ENCODE peak calls at places on chromosome 22, in five cellular contexts. L is AG04450, K is body of pancreas, X is stomach, R is cardiac fibroblast. U is an unnamed sample.

GRCh38 chr22:22123960-22124278 is 120.7 kb upstream of the VPREB1 start:
- DNase-seq in X (no peak), L (no peak), K (no peak), R (no peak), U (no peak)

GRCh38 chr22:26610983-26611382 is 6.8 kb downstream of the CRYBB1 start:
- DNase-seq in L (no peak), K (no peak), X (no peak), R (peak; percentile 57), U (peak; percentile 15)

GRCh38 chr22:48474881-48475280 is 1352.8 kb downstream of the BRD1 start:
- DNase-seq in K (no peak), X (no peak), L (no peak), R (no peak), U (no peak)

GRCh38 chr22:26558246-26558895 is 31.6 kb downstream of the TPST2 start:
- DNase-seq in K (peak; percentile 64), X (no peak), L (no peak), R (peak; percentile 43), U (no peak)

GRCh38 chr22:46602025-46602424 is 18.2 kb upstream of the GRAMD4 start:
- DNase-seq in L (no peak), R (no peak), X (no peak), K (no peak), U (no peak)

GRCh38 chr22:21673534-21674321 is 7.9 kb downstream of the PPIL2 start:
- DNase-seq in K (no peak), L (no peak), R (no peak), X (no peak), U (no peak)

GRCh38 chr22:45344339-45344738 is 34.6 kb downstream of the FAM118A start:
- DNase-seq in L (no peak), K (no peak), R (no peak), X (no peak), U (no peak)

GRCh38 chr22:27438271-27438980 is 363.1 kb downstream of the MN1 start:
- DNase-seq in L (no peak), X (peak; percentile 73), K (peak; percentile 44), R (peak; percentile 31), U (no peak)

GRCh38 chr22:47065756-47066615 is 303.5 kb downstream of the TBC1D22A start:
- DNase-seq in K (peak; percentile 7), R (peak; percentile 84), L (no peak), X (peak; percentile 28), U (no peak)

GRCh38 chr22:44620129-44620840 is 81.7 kb upstream of the PRR5 start:
- DNase-seq in X (peak; percentile 55), L (no peak), R (peak; percentile 61), K (peak; percentile 37), U (peak; percentile 94)

GRCh38 chr22:39746600-39747262 is 146.8 kb downstream of the ENTHD1 start:
- DNase-seq in K (no peak), L (no peak), R (no peak), X (no peak), U (peak; percentile 44)

GRCh38 chr22:44777364-44777756 is 25.0 kb downstream of the ARHGAP8 start:
- DNase-seq in X (no peak), L (no peak), K (no peak), R (no peak), U (no peak)

GRCh38 chr22:47759909-47760308 is 997.5 kb downstream of the TBC1D22A start:
- DNase-seq in R (no peak), K (no peak), X (no peak), L (no peak), U (no peak)

GRCh38 chr22:22060200-22061084 is 77.9 kb upstream of the TOP3B start:
- DNase-seq in K (peak; percentile 41), L (no peak), X (no peak), R (peak; percentile 59), U (peak; percentile 81)

GRCh38 chr22:39183991-39184585 is 31.6 kb upstream of the CBX7 start:
- DNase-seq in K (peak; percentile 76), L (no peak), X (no peak), R (peak; percentile 82), U (no peak)

GRCh38 chr22:46737976-46738641 is at the start of gene CERK:
- DNase-seq in L (no peak), K (peak; percentile 78), X (peak; percentile 85), R (peak; percentile 64), U (peak; percentile 43)

GRCh38 chr22:46617250-46618103 is 2.7 kb upstream of the GRAMD4 start:
- DNase-seq in X (no peak), R (no peak), L (no peak), K (no peak), U (no peak)

GRCh38 chr22:17754233-17754925 is 19.9 kb downstream of the BID start:
- DNase-seq in X (no peak), R (no peak), K (no peak), L (no peak), U (peak; percentile 63)

GRCh38 chr22:19853879-19854777 is 546 bp downstream of the GNB1L start:
- DNase-seq in L (no peak), X (peak; percentile 25), R (no peak), K (no peak), U (peak; percentile 51)

GRCh38 chr22:46447906-46448669 is 89.3 kb downstream of the CELSR1 start:
- DNase-seq in L (no peak), X (no peak), K (no peak), R (no peak), U (no peak)

GRCh38 chr22:31650391-31650790 is 11.6 kb downstream of the PISD start:
- DNase-seq in X (no peak), K (no peak), L (peak; percentile 57), R (peak; percentile 95), U (no peak)

GRCh38 chr22:20319041-20319744 is 667 bp downstream of the DGCR6L start:
- DNase-seq in R (peak; percentile 37), X (peak; percentile 24), K (peak; percentile 13), L (no peak), U (no peak)

GRCh38 chr22:42829311-42829710 is 27.8 kb downstream of the ARFGAP3 start:
- DNase-seq in X (no peak), K (no peak), L (no peak), R (no peak), U (no peak)

GRCh38 chr22:44089717-44090570 is 65.8 kb downstream of the PARVB start:
- DNase-seq in L (no peak), X (no peak), K (no peak), R (no peak), U (no peak)

GRCh38 chr22:17772963-17773605 is 1.2 kb downstream of the BID start:
- DNase-seq in K (no peak), X (no peak), L (no peak), R (peak; percentile 32), U (no peak)

GRCh38 chr22:19984201-19984753 is 32.3 kb downstream of the ARVCF start:
- DNase-seq in L (peak; percentile 16), R (peak; percentile 76), K (no peak), X (no peak), U (peak; percentile 53)

GRCh38 chr22:19691007-19691720 is 23.1 kb upstream of the SEPTIN5 start:
- DNase-seq in X (no peak), K (no peak), L (no peak), R (no peak), U (no peak)

GRCh38 chr22:33272866-33273265 is 214.7 kb upstream of the SYN3 start:
- DNase-seq in K (no peak), R (no peak), X (no peak), L (no peak), U (no peak)

GRCh38 chr22:33274941-33275443 is 216.8 kb upstream of the SYN3 start:
- DNase-seq in L (no peak), R (no peak), K (no peak), X (no peak), U (no peak)

GRCh38 chr22:33272180-33272579 is 214.0 kb upstream of the SYN3 start:
- DNase-seq in L (no peak), R (no peak), K (peak; percentile 16), X (no peak), U (no peak)

GRCh38 chr22:33271390-33272161 is 213.4 kb upstream of the SYN3 start:
- DNase-seq in K (peak; percentile 84), X (peak; percentile 87), L (no peak), R (peak; percentile 4), U (no peak)

GRCh38 chr22:33274214-33274828 is 216.1 kb upstream of the SYN3 start:
- DNase-seq in X (no peak), K (peak; percentile 16), L (no peak), R (peak; percentile 6), U (peak; percentile 44)
- TF ChIP-seq CTCF in X (peak; percentile 27), K (peak; percentile 21), L (peak; percentile 43), R (peak; percentile 38), U (peak; percentile 44)

DNA sequence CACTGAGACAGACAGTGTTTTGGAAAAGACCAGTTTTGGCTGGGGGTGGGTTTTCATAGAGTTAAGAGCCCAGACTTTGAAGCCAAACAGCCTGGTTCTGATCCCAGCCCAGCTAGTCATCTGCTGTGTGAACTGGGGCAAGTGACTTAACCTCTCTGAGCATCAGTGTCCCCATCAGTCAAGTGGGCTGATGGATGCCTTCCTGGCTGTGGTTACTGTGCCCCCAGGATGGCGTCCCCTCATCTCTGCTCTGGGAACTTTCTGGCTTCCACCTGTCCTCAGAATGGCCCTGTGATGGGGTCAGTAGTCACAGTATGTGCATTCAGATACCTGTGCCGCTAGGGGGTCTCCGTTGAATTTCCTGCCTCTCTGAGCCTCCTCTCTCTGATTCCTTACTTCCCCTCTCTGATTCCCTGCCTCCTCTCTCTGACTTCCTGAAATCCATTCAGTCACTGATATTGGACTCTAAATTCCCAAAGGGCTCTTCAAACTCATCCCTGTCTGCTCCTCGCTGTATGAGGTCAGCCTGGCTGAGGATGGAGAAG is 2.4 kb downstream of the RASD2 start:
- DNase-seq in X (no peak), R (no peak), L (no peak), K (no peak), U (no peak)
- TF ChIP-seq CTCF in X (no peak), R (no peak), L (no peak), K (no peak), U (no peak)

DNA sequence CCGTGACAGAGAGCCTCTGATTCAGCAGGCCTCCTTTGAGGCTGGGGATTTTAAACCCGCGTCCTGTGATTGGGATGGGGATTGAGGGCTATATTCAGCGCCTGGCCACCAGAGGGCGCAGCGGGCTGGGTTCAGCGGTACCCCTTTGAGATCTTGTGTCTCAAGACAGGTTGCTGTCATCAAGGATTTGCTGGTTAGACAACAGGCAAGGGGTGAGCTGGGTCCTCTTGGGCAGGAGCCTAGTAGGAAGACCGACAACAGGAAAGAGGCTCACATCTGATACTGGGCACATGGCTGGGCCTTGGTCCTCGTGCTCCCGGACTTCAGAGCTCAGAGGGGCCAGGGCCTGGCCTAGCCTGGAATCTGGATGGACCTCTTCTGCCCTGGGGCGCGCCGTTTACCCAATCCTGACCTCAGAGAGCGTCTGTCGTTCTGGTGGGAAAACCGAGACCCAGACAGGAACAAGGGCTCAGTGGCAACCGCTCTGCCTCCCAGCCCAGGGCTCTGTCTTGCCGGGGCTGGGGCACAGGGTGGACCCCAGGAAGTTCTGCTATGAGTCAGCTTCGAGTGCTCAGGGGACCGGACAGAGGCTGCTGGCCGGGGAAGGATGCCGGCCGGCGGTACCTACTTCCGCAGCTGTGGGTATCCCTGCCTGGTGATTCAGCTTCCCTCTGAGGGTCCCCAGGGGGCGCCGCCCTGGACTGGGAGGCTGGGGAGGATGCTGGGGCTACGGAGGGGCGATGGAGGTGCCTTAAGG is 926 bp upstream of the SLC35E4 start:
- DNase-seq in R (peak; percentile 94), L (peak; percentile 74), K (peak; percentile 83), X (peak; percentile 90), U (peak; percentile 93)
- TF ChIP-seq CTCF in R (peak; percentile 93), L (peak; percentile 96), K (peak; percentile 95), X (peak; percentile 96), U (peak; percentile 94)

DNA sequence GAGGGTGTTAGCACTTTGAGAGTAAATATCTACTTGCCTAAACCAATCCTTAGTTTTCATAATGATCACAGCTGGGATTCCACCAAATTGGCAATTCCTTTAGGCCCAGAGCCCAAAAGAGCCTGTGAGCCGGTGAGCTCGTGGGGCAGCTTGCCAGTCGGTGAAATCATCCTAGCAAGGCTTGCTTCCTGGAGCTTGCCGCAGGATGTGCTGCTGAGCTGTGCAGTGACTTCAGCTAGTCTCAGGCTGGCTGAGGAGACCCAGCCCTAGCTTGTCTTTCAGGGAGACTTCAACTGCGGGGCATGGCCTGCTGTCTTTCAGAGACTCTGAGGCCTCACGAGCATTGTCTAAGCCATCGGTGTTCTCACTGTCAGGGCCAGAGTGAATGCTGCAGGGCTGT is 73.6 kb upstream of the SUSD2 start:
- DNase-seq in K (peak; percentile 39), L (peak; percentile 83), X (peak; percentile 61), R (peak; percentile 89), U (no peak)
- TF ChIP-seq CTCF in K (no peak), L (peak; percentile 76), X (no peak), R (peak; percentile 77), U (no peak)

U was measured in activated CD8-positive, alpha-beta T cell treated with anti-CD3 and anti-CD28 coated beads for 36 hours.